ENCODE peak calls at places on chromosomes 12 and 14, in five cellular contexts. E, V, P, W and Z are unnamed samples.

GRCh38 chr12:117120787-117121186 is 21.6 kb upstream of the TESC start:
- DNase-seq in V (no peak), E (no peak), P (no peak), W (no peak), Z (no peak)

GRCh38 chr14:33184587-33184986 is 245.9 kb downstream of the NPAS3 start:
- DNase-seq in V (no peak), W (no peak), P (no peak), E (no peak), Z (no peak)

GRCh38 chr12:111056618-111057521 is 136.5 kb upstream of the MYL2 start:
- DNase-seq in P (no peak), E (peak; percentile 20), V (peak; percentile 34), W (no peak), Z (no peak)

GRCh38 chr14:76940057-76940456 is 88.5 kb downstream of the IRF2BPL start:
- DNase-seq in W (no peak), P (no peak), E (no peak), V (no peak), Z (no peak)

GRCh38 chr14:71652368-71652767 is 279.9 kb upstream of the RGS6 start:
- DNase-seq in V (no peak), P (no peak), E (no peak), W (no peak), Z (no peak)

GRCh38 chr14:81533212-81533535 is 479 bp downstream of the SEL1L start:
- DNase-seq in V (no peak), E (no peak), W (no peak), P (no peak), Z (no peak)

GRCh38 chr12:80053048-80053790 is 46.1 kb upstream of the OTOGL start:
- DNase-seq in E (no peak), P (peak; percentile 96), W (no peak), V (no peak), Z (no peak)

GRCh38 chr14:54381821-54382220 is 15.0 kb upstream of the CDKN3 start:
- DNase-seq in W (no peak), E (no peak), P (no peak), V (no peak), Z (no peak)

GRCh38 chr12:34401659-34402227 is 379.4 kb downstream of the ALG10 start:
- DNase-seq in V (no peak), E (peak; percentile 1), P (no peak), W (no peak), Z (no peak)

GRCh38 chr14:66508547-66508845 is 549 bp downstream of the GPHN start:
- DNase-seq in W (no peak), V (no peak), P (no peak), E (no peak), Z (no peak)

GRCh38 chr12:109715310-109716091 is 1.9 kb downstream of the FAM222A start:
- DNase-seq in W (no peak), E (peak; percentile 61), V (no peak), P (no peak), Z (no peak)

GRCh38 chr14:105419305-105420091 is at the start of gene MTA1:
- DNase-seq in P (peak; percentile 8), W (no peak), E (peak; percentile 74), V (no peak), Z (peak; percentile 35)

GRCh38 chr14:89401241-89401640 is 15.8 kb downstream of the FOXN3 start:
- DNase-seq in V (no peak), P (no peak), E (no peak), W (no peak), Z (no peak)

GRCh38 chr12:33795536-33795935 is 226.8 kb upstream of the ALG10 start:
- DNase-seq in P (no peak), V (no peak), E (no peak), W (no peak), Z (no peak)

GRCh38 chr12:88996389-88996788 is 355.9 kb downstream of the DUSP6 start:
- DNase-seq in V (no peak), P (no peak), E (no peak), W (no peak), Z (no peak)

GRCh38 chr14:94344389-94344788 is 21.3 kb upstream of the SERPINA6 start:
- DNase-seq in P (no peak), E (no peak), V (no peak), W (no peak), Z (no peak)

GRCh38 chr14:71620401-71620800 is 311.8 kb upstream of the RGS6 start:
- DNase-seq in W (no peak), V (no peak), P (peak; percentile 82), E (no peak), Z (no peak)

GRCh38 chr14:93160353-93160801 is 24.3 kb downstream of the MOAP1 start:
- DNase-seq in V (no peak), W (peak; percentile 66), E (peak; percentile 49), P (no peak), Z (no peak)

GRCh38 chr14:77183896-77184295 is 2.3 kb downstream of the TMEM63C start:
- DNase-seq in E (no peak), V (no peak), P (no peak), W (no peak), Z (no peak)

GRCh38 chr12:77724367-77724957 is 106.2 kb upstream of the NAV3 start:
- DNase-seq in E (no peak), V (no peak), P (peak; percentile 45), W (no peak), Z (peak; percentile 22)

GRCh38 chr12:57844725-57845477 is 1.6 kb downstream of the CTDSP2 start:
- DNase-seq in P (peak; percentile 86), V (no peak), W (peak; percentile 71), E (no peak), Z (peak; percentile 68)

GRCh38 chr12:131827961-131828534 is at the start of gene MMP17:
- DNase-seq in P (peak; percentile 55), E (peak; percentile 86), V (no peak), W (peak; percentile 56), Z (no peak)

GRCh38 chr12:29402437-29402836 is 21.5 kb upstream of the ERGIC2 start:
- DNase-seq in W (no peak), P (no peak), E (no peak), V (no peak), Z (no peak)

GRCh38 chr14:92785601-92786426 is 8.3 kb upstream of the GOLGA5 start:
- DNase-seq in P (peak; percentile 91), W (no peak), E (peak; percentile 28), V (no peak), Z (no peak)

GRCh38 chr12:52324068-52324444 is 2.9 kb upstream of the KRT83 start:
- DNase-seq in V (no peak), E (no peak), W (no peak), P (no peak), Z (no peak)

GRCh38 chr12:12387521-12387920 is 30.6 kb downstream of the BORCS5 start:
- DNase-seq in W (no peak), E (no peak), V (no peak), P (peak; percentile 59), Z (no peak)

GRCh38 chr14:51554339-51554920 is 97.3 kb upstream of the FRMD6 start:
- DNase-seq in V (no peak), W (no peak), P (peak; percentile 96), E (no peak), Z (no peak)

DNA sequence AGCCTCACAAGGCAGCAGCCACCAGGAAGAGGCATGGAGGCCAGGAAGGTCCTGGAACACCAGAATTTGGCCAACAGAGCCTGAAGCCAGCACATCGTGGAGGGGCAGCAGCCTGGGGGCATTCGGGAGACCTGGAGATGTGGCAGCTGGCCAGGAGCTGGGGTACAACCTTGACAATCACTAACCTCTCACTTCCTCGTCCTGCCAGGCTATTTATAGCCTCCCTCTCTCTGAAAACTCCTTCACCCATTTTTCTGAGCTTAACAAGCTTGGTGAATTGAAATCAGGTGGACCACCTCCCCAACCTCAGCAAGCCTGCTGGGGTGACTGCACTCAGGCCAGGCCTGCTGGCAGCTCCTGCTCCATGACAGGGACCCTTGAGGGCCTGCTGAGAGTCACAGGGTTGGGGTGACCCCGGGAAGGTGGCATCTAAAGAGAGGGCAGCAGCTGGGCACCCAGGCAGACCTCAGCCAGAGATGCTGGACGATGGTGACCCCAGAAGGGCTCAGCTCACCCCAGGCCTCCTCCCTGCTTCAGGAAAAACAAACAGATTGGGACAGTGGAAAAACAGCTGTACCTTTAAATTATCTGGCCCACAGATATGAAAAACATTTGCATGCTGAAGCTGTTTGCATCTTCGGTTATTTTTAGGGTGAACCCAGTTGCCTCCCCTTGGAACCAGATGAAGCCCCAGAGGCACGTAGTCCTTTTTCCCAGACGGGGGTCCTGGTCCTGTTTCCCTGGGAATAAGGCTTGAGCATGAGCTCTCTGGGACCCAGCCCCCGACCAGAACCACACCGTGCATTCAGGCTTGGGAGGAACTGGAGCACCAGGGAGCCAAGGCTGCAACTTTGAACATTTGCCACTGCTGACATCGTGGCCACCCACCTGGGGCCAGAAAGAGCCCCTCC is 67.0 kb downstream of the PITPNM2 start:
- DNase-seq in P (no peak), W (no peak), V (no peak), E (no peak), Z (no peak)
- TF ChIP-seq SMC3 in P (no peak), W (no peak), V (no peak), E (no peak), Z (no peak)

GRCh38 chr14:91140672-91141071 is 26.8 kb downstream of the DGLUCY start:
- DNase-seq in E (peak; percentile 24), V (no peak), W (peak; percentile 51), P (no peak), Z (peak; percentile 55)
- TF ChIP-seq SMC3 in E (no peak), V (peak; percentile 45), W (peak; percentile 41), P (no peak), Z (peak; percentile 45)

GRCh38 chr12:53985900-53986685 is 1.1 kb downstream of the HOXC10 start:
- DNase-seq in W (no peak), P (no peak), V (no peak), E (peak; percentile 39), Z (no peak)

GRCh38 chr12:53987748-53988147 is 2.8 kb downstream of the HOXC10 start:
- DNase-seq in E (peak; percentile 42), W (no peak), P (no peak), V (no peak), Z (no peak)

GRCh38 chr12:53984901-53985357 is at the start of gene HOXC10:
- DNase-seq in V (peak; percentile 38), W (peak; percentile 93), E (peak; percentile 91), P (peak; percentile 75), Z (peak; percentile 53)

GRCh38 chr12:53985358-53985899 is 483 bp downstream of the HOXC10 start:
- DNase-seq in W (no peak), E (no peak), P (no peak), V (no peak), Z (no peak)

DNA sequence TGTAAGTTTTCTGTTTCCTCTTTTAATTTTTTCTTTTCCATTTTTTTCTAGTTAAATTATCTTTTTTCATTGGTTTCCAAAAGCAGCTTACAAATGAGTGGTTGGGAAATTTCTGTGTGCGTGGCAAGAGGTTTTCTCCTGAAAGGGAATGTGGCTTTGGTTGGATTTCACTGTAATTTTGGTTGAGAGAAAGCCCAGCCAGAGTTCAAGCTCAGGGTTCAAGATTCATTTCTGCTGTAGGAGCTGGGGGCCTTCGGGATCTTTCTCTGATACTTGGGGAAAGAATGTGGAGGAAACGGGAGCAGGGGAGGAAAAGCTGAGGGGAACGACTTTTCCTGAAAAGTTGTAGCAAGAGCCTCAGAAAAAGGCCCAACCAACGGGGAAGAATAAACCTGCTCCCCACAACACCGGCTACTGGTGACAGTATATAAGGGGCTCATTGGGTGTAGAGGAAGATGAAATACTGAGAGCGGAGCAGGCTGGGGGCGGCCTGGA is 1.8 kb downstream of the HOXC10 start:
- DNase-seq in P (no peak), W (no peak), V (no peak), E (no peak), Z (no peak)
- TF ChIP-seq SMC3 in P (no peak), W (no peak), V (no peak), E (no peak), Z (no peak)

GRCh38 chr14:49552630-49553029 is 33.5 kb downstream of the RPS29 start:
- DNase-seq in E (no peak), P (no peak), V (no peak), W (no peak), Z (no peak)
- TF ChIP-seq SMC3 in E (no peak), P (no peak), V (no peak), W (no peak), Z (no peak)